ENCODE peak calls at places on chromosomes 11 and 22, in seven cellular contexts. One of them, this sample, is unnamed.

GRCh38 chr11:47502767-47503166 is 50.2 kb downstream of the CELF1 start:
- DNase-seq in adrenal gland: no peak
- DNase-seq in cardiac muscle cell: no peak
- DNase-seq in H9: no peak
- DNase-seq in pancreas: no peak
- DNase-seq in PC-9: no peak
- DNase-seq in lung: no peak
- DNase-seq in this sample: no peak

GRCh38 chr11:57650739-57651090 is 1.0 kb upstream of the YPEL4 start:
- DNase-seq in adrenal gland: no peak
- DNase-seq in cardiac muscle cell: no peak
- DNase-seq in H9: no peak
- DNase-seq in pancreas: no peak
- DNase-seq in PC-9: no peak
- DNase-seq in lung: no peak
- DNase-seq in this sample: no peak

GRCh38 chr11:87417951-87418350 is 380.2 kb downstream of the TMEM135 start:
- DNase-seq in adrenal gland: no peak
- DNase-seq in cardiac muscle cell: no peak
- DNase-seq in H9: no peak
- DNase-seq in pancreas: no peak
- DNase-seq in PC-9: no peak
- DNase-seq in lung: no peak
- DNase-seq in this sample: no peak

GRCh38 chr11:118705111-118705741 is 25.8 kb upstream of the TREH start:
- DNase-seq in adrenal gland: no peak
- DNase-seq in cardiac muscle cell: no peak
- DNase-seq in H9: no peak
- DNase-seq in pancreas: no peak
- DNase-seq in PC-9: no peak
- DNase-seq in lung: no peak
- DNase-seq in this sample: no peak

GRCh38 chr11:69122642-69123431 is 32.9 kb upstream of the SMIM38 start:
- DNase-seq in adrenal gland: peak; percentile 70
- DNase-seq in cardiac muscle cell: peak; percentile 62
- DNase-seq in H9: peak; percentile 96
- DNase-seq in pancreas: peak; percentile 83
- DNase-seq in PC-9: peak; percentile 99
- DNase-seq in lung: peak; percentile 93
- DNase-seq in this sample: peak; percentile 96

GRCh38 chr11:114745150-114745671 is 66.9 kb downstream of the NXPE2 start:
- DNase-seq in adrenal gland: no peak
- DNase-seq in cardiac muscle cell: no peak
- DNase-seq in H9: no peak
- DNase-seq in pancreas: no peak
- DNase-seq in PC-9: no peak
- DNase-seq in lung: no peak
- DNase-seq in this sample: no peak

GRCh38 chr11:1484061-1484671 is 2.4 kb downstream of the MOB2 start:
- DNase-seq in adrenal gland: no peak
- DNase-seq in cardiac muscle cell: no peak
- DNase-seq in H9: no peak
- DNase-seq in pancreas: no peak
- DNase-seq in PC-9: no peak
- DNase-seq in lung: no peak
- DNase-seq in this sample: no peak

GRCh38 chr11:38169286-38169685 is 1571.2 kb upstream of the RAG2 start:
- DNase-seq in adrenal gland: no peak
- DNase-seq in cardiac muscle cell: no peak
- DNase-seq in H9: no peak
- DNase-seq in pancreas: no peak
- DNase-seq in PC-9: no peak
- DNase-seq in lung: no peak
- DNase-seq in this sample: no peak

GRCh38 chr11:97259884-97260283 is 870.1 kb downstream of the JRKL start:
- DNase-seq in adrenal gland: no peak
- DNase-seq in cardiac muscle cell: no peak
- DNase-seq in H9: no peak
- DNase-seq in pancreas: no peak
- DNase-seq in PC-9: no peak
- DNase-seq in lung: no peak
- DNase-seq in this sample: no peak

GRCh38 chr11:96075532-96075959 is 151.6 kb upstream of the MTMR2 start:
- DNase-seq in adrenal gland: no peak
- DNase-seq in cardiac muscle cell: no peak
- DNase-seq in H9: no peak
- DNase-seq in pancreas: no peak
- DNase-seq in PC-9: no peak
- DNase-seq in lung: no peak
- DNase-seq in this sample: no peak

GRCh38 chr11:71138737-71139425 is 113.5 kb downstream of the SHANK2 start:
- DNase-seq in adrenal gland: no peak
- DNase-seq in cardiac muscle cell: no peak
- DNase-seq in H9: no peak
- DNase-seq in pancreas: no peak
- DNase-seq in PC-9: no peak
- DNase-seq in lung: no peak
- DNase-seq in this sample: no peak

GRCh38 chr22:43186272-43187170 is at the start of gene TTLL12:
- DNase-seq in adrenal gland: peak; percentile 62
- DNase-seq in cardiac muscle cell: peak; percentile 83
- DNase-seq in H9: peak; percentile 56
- DNase-seq in pancreas: peak; percentile 56
- DNase-seq in PC-9: peak; percentile 58
- DNase-seq in lung: no peak
- DNase-seq in this sample: peak; percentile 56

GRCh38 chr22:29704528-29705285 is 15.1 kb upstream of the CABP7 start:
- DNase-seq in adrenal gland: no peak
- DNase-seq in cardiac muscle cell: no peak
- DNase-seq in H9: no peak
- DNase-seq in pancreas: no peak
- DNase-seq in PC-9: no peak
- DNase-seq in lung: no peak
- DNase-seq in this sample: peak; percentile 46

GRCh38 chr11:14012836-14013235 is 50.3 kb downstream of the SPON1 start:
- DNase-seq in adrenal gland: no peak
- DNase-seq in cardiac muscle cell: no peak
- DNase-seq in H9: no peak
- DNase-seq in pancreas: no peak
- DNase-seq in PC-9: no peak
- DNase-seq in lung: no peak
- DNase-seq in this sample: no peak

GRCh38 chr22:20181194-20181931 is 30.5 kb upstream of the CCDC188 start:
- DNase-seq in adrenal gland: no peak
- DNase-seq in cardiac muscle cell: no peak
- DNase-seq in H9: no peak
- DNase-seq in pancreas: no peak
- DNase-seq in PC-9: no peak
- DNase-seq in lung: no peak
- DNase-seq in this sample: no peak

GRCh38 chr22:20180640-20181039 is 29.8 kb upstream of the CCDC188 start:
- DNase-seq in adrenal gland: no peak
- DNase-seq in cardiac muscle cell: no peak
- DNase-seq in H9: no peak
- DNase-seq in pancreas: no peak
- DNase-seq in PC-9: no peak
- DNase-seq in lung: no peak
- DNase-seq in this sample: no peak

GRCh38 chr22:20179455-20180244 is 28.8 kb upstream of the CCDC188 start:
- DNase-seq in adrenal gland: no peak
- DNase-seq in cardiac muscle cell: no peak
- DNase-seq in H9: no peak
- DNase-seq in pancreas: no peak
- DNase-seq in PC-9: no peak
- DNase-seq in lung: no peak
- DNase-seq in this sample: no peak

GRCh38 chr22:20178922-20179227 is 28.0 kb upstream of the CCDC188 start:
- DNase-seq in adrenal gland: no peak
- DNase-seq in cardiac muscle cell: no peak
- DNase-seq in H9: no peak
- DNase-seq in pancreas: no peak
- DNase-seq in PC-9: no peak
- DNase-seq in lung: no peak
- DNase-seq in this sample: no peak

DNA sequence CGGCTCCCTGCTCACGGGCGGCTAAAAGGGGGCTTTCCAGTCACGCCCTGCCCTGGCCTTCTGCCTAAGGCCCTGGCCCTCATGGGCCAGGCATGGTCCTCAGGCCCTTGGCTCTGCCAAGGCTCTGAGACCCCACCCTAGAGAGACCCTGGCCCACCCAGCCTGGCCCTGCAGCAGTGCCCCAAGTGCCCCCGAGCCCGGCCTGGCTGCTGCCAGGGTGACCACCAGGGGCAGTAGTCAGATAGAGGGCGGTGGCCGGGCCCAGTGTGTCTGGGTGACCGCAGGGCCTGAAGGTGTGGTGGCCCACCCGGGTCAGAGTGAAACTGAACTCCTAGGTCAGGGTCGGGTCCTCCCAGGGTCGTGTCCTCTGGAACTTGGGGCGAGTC is 29.4 kb upstream of the CCDC188 start:
- DNase-seq in adrenal gland: no peak
- DNase-seq in cardiac muscle cell: no peak
- DNase-seq in H9: no peak
- DNase-seq in pancreas: no peak
- DNase-seq in PC-9: no peak
- DNase-seq in lung: no peak
- DNase-seq in this sample: no peak
- TF ChIP-seq CTCF in adrenal gland: no peak
- TF ChIP-seq CTCF in cardiac muscle cell: peak; percentile 29
- TF ChIP-seq CTCF in H9: peak; percentile 60
- TF ChIP-seq CTCF in pancreas: no peak
- TF ChIP-seq CTCF in PC-9: peak; percentile 37
- TF ChIP-seq CTCF in lung: no peak
- TF ChIP-seq CTCF in this sample: no peak

GRCh38 chr22:17891427-17892167 is 117.3 kb upstream of the BID start:
- DNase-seq in adrenal gland: no peak
- DNase-seq in cardiac muscle cell: peak; percentile 67
- DNase-seq in H9: peak; percentile 55
- DNase-seq in pancreas: no peak
- DNase-seq in PC-9: no peak
- DNase-seq in lung: no peak
- DNase-seq in this sample: no peak
- TF ChIP-seq CTCF in adrenal gland: no peak
- TF ChIP-seq CTCF in cardiac muscle cell: peak; percentile 18
- TF ChIP-seq CTCF in H9: peak; percentile 59
- TF ChIP-seq CTCF in pancreas: no peak
- TF ChIP-seq CTCF in PC-9: no peak
- TF ChIP-seq CTCF in lung: no peak
- TF ChIP-seq CTCF in this sample: no peak

DNA sequence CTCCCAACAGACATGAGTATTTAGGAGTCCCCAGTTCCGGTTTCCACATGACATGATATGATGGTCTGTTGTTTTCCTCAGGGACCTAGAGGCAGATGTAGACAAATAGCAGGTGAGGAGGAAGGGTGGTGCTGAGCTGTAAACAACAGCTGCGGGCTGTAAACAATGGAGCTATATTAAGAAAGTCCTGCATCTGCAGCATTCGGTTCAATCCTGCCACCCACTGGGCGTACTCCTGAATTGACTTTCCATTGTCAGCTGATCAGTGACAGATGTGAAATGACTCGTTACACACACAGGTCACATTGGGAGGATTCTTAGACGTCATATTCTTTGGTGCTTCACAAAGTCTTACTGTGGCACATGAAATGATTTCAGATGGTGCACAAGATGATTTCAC is 26.8 kb upstream of the RAG1 start:
- DNase-seq in adrenal gland: peak; percentile 80
- DNase-seq in cardiac muscle cell: peak; percentile 9
- DNase-seq in H9: peak; percentile 64
- DNase-seq in pancreas: peak; percentile 7
- DNase-seq in PC-9: peak; percentile 3
- DNase-seq in lung: no peak
- DNase-seq in this sample: peak; percentile 49
- TF ChIP-seq CTCF in adrenal gland: peak; percentile 54
- TF ChIP-seq CTCF in cardiac muscle cell: peak; percentile 30
- TF ChIP-seq CTCF in H9: peak; percentile 49
- TF ChIP-seq CTCF in pancreas: no peak
- TF ChIP-seq CTCF in PC-9: peak; percentile 53
- TF ChIP-seq CTCF in lung: peak; percentile 5
- TF ChIP-seq CTCF in this sample: no peak

DNA sequence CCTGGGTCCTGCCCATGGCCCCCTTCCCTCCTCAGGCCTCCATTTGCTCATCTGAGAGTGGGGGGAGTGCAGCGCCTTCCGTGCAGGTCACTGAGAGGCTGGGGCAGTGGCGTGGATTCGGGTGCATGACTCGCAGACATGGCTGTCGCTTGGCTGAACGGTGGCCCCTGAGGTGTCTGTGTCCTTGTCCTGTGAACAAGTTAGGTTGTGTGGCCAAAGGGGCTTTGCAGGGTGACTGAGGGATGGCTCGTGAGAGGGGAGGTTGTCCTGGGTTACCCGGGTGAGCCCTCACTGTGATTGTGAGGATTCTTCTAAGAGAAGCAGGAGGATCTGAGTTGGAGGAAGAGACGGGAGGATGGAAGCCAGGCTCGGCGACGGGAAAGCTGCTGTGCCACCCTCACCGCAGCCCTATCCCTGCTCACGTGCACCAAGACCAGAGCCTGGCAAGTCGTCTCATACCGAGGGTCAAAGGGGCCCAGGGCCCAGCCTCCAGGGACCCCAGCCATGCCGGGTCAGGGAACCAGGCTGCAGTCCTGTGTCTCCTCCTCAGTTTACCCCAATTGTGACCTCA is 79.1 kb downstream of the KCNQ1 start:
- DNase-seq in adrenal gland: peak; percentile 18
- DNase-seq in cardiac muscle cell: no peak
- DNase-seq in H9: peak; percentile 18
- DNase-seq in pancreas: peak; percentile 1
- DNase-seq in PC-9: no peak
- DNase-seq in lung: no peak
- DNase-seq in this sample: peak; percentile 22
- TF ChIP-seq CTCF in adrenal gland: no peak
- TF ChIP-seq CTCF in cardiac muscle cell: no peak
- TF ChIP-seq CTCF in H9: no peak
- TF ChIP-seq CTCF in pancreas: no peak
- TF ChIP-seq CTCF in PC-9: no peak
- TF ChIP-seq CTCF in lung: no peak
- TF ChIP-seq CTCF in this sample: no peak

GRCh38 chr11:117621226-117621625 is 175.8 kb downstream of the DSCAML1 start:
- DNase-seq in adrenal gland: no peak
- DNase-seq in cardiac muscle cell: no peak
- DNase-seq in H9: no peak
- DNase-seq in pancreas: no peak
- DNase-seq in PC-9: no peak
- DNase-seq in lung: no peak
- DNase-seq in this sample: no peak
- TF ChIP-seq CTCF in adrenal gland: peak; percentile 38
- TF ChIP-seq CTCF in cardiac muscle cell: peak; percentile 53
- TF ChIP-seq CTCF in H9: peak; percentile 77
- TF ChIP-seq CTCF in pancreas: no peak
- TF ChIP-seq CTCF in PC-9: peak; percentile 75
- TF ChIP-seq CTCF in lung: no peak
- TF ChIP-seq CTCF in this sample: no peak

GRCh38 chr11:34792143-34792542 is 124.0 kb downstream of the APIP start:
- DNase-seq in adrenal gland: no peak
- DNase-seq in cardiac muscle cell: no peak
- DNase-seq in H9: peak; percentile 37
- DNase-seq in pancreas: no peak
- DNase-seq in PC-9: no peak
- DNase-seq in lung: no peak
- DNase-seq in this sample: no peak
- TF ChIP-seq CTCF in adrenal gland: no peak
- TF ChIP-seq CTCF in cardiac muscle cell: peak; percentile 2
- TF ChIP-seq CTCF in H9: peak; percentile 49
- TF ChIP-seq CTCF in pancreas: no peak
- TF ChIP-seq CTCF in PC-9: peak; percentile 15
- TF ChIP-seq CTCF in lung: no peak
- TF ChIP-seq CTCF in this sample: no peak

GRCh38 chr11:73316422-73316821 is 8.3 kb downstream of the ARHGEF17 start:
- DNase-seq in adrenal gland: no peak
- DNase-seq in cardiac muscle cell: no peak
- DNase-seq in H9: no peak
- DNase-seq in pancreas: no peak
- DNase-seq in PC-9: no peak
- DNase-seq in lung: no peak
- DNase-seq in this sample: no peak
- TF ChIP-seq CTCF in adrenal gland: no peak
- TF ChIP-seq CTCF in cardiac muscle cell: no peak
- TF ChIP-seq CTCF in H9: no peak
- TF ChIP-seq CTCF in pancreas: no peak
- TF ChIP-seq CTCF in PC-9: no peak
- TF ChIP-seq CTCF in lung: no peak
- TF ChIP-seq CTCF in this sample: no peak

This sample was measured in stomach.